ENCODE peak calls at places on chromosomes 2 and 18, in ten cellular contexts. G, H, A, L, T, J, X, S, D and B are unnamed samples.

GRCh38 chr2:231926761-231927565 is 767 bp upstream of the NPPC start:
- DNase-seq in G (peak), T (peak), D (no peak), H (peak), L (peak), J (no peak), A (no peak), S (peak), X (no peak), B (peak)

GRCh38 chr2:72130671-72131360 is 16.8 kb downstream of the CYP26B1 start:
- DNase-seq in J (no peak), T (peak), H (no peak), G (no peak), D (no peak), S (no peak), L (peak), A (no peak), X (no peak), B (peak)

GRCh38 chr2:74602553-74603281 is 45.4 kb downstream of the M1AP start:
- DNase-seq in H (no peak), L (no peak), T (no peak), S (peak), D (no peak), X (no peak), J (no peak), G (no peak), A (no peak), B (no peak)

GRCh38 chr2:235162070-235162469 is 210.3 kb downstream of the SH3BP4 start:
- DNase-seq in T (no peak), S (no peak), X (no peak), G (no peak), D (no peak), A (no peak), H (no peak), J (no peak), L (no peak), B (no peak)

GRCh38 chr2:38248246-38248645 is 128.8 kb downstream of the ATL2 start:
- DNase-seq in D (no peak), X (no peak), J (no peak), A (no peak), G (no peak), H (no peak), S (no peak), T (no peak), L (no peak), B (no peak)

GRCh38 chr2:228875152-228875875 is 395.8 kb downstream of the PID1 start:
- DNase-seq in A (no peak), D (no peak), G (no peak), T (no peak), L (no peak), H (no peak), J (no peak), X (no peak), S (no peak), B (no peak)

GRCh38 chr2:160306985-160307384 is 106.9 kb upstream of the ITGB6 start:
- DNase-seq in G (peak), J (peak), D (no peak), A (no peak), H (peak), X (no peak), L (no peak), S (peak), T (no peak), B (no peak)

GRCh38 chr2:16633632-16634430 is 31.8 kb downstream of the CYRIA start:
- DNase-seq in H (no peak), T (no peak), D (no peak), A (no peak), X (no peak), G (no peak), L (no peak), S (peak), J (no peak), B (no peak)

GRCh38 chr18:48695671-48696070 is 156.8 kb downstream of the CTIF start:
- DNase-seq in L (no peak), J (no peak), D (no peak), G (no peak), T (no peak), A (no peak), S (no peak), H (no peak), X (no peak), B (no peak)

GRCh38 chr2:109549016-109549595 is 64.7 kb downstream of the SEPTIN10 start:
- DNase-seq in S (no peak), X (no peak), H (no peak), L (no peak), A (no peak), J (no peak), D (no peak), G (no peak), T (no peak), B (no peak)

GRCh38 chr2:39523308-39524044 is 86.4 kb upstream of the MAP4K3 start:
- DNase-seq in G (no peak), J (peak), A (no peak), D (no peak), X (no peak), S (peak), T (no peak), H (no peak), L (no peak), B (no peak)
- H3K27ac ChIP-seq in G (no peak), J (peak), A (no peak), D (no peak), X (no peak), S (peak), T (no peak), H (no peak), L (no peak), B (no peak)

GRCh38 chr18:76406791-76407190 is 88.3 kb downstream of the ZNF516 start:
- DNase-seq in J (no peak), X (no peak), S (no peak), D (no peak), T (no peak), L (peak), A (no peak), G (no peak), H (no peak), B (no peak)

GRCh38 chr18:76405280-76405679 is 89.8 kb downstream of the ZNF516 start:
- DNase-seq in G (no peak), A (peak), X (no peak), H (no peak), S (no peak), J (no peak), D (no peak), T (peak), L (peak), B (no peak)

GRCh38 chr18:76402026-76402990 is 92.7 kb downstream of the ZNF516 start:
- DNase-seq in X (no peak), L (peak), J (no peak), G (no peak), H (no peak), A (no peak), D (no peak), T (no peak), S (no peak), B (no peak)

GRCh38 chr18:76405761-76406356 is 89.2 kb downstream of the ZNF516 start:
- DNase-seq in T (peak), X (peak), A (peak), H (peak), S (peak), L (peak), D (peak), J (no peak), G (no peak), B (peak)

DNA sequence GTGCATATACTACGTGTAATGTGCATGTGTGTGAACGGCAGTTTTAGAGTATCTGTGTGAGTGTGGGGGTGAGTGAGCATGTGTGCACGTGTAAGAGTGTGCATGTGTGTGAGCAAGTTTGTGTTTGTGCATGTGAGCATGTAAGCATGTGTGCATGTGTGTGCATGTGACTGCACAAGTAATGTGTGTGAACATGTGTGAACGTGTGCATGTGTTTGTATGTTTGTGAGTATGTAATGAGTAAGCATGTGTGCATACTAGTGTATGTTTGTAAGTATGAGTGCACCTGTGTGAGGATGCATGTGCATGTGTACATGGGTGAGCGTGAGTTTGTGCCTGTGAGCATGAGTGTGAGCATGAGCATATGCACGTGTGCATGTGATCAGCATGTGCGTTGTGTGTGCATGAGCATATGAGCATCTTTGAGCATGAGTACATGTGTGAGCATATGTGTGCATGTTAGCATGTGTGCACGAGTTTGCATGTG is 90.7 kb downstream of the ZNF516 start:
- DNase-seq in H (no peak), A (no peak), J (no peak), T (no peak), X (no peak), S (no peak), G (no peak), D (no peak), L (no peak), B (no peak)
- TF ChIP-seq CTCF in H (no peak), A (no peak), J (no peak), T (no peak), X (no peak), S (no peak), G (no peak), D (no peak), L (no peak), B (no peak)

GRCh38 chr18:36132756-36133155 is 3.1 kb downstream of the ELP2 start:
- DNase-seq in T (no peak), J (no peak), L (no peak), H (no peak), A (no peak), S (no peak), G (no peak), D (no peak), X (no peak), B (no peak)
- H3K27ac ChIP-seq in T (no peak), J (no peak), L (no peak), H (no peak), A (no peak), S (no peak), G (no peak), D (no peak), X (no peak), B (no peak)

DNA sequence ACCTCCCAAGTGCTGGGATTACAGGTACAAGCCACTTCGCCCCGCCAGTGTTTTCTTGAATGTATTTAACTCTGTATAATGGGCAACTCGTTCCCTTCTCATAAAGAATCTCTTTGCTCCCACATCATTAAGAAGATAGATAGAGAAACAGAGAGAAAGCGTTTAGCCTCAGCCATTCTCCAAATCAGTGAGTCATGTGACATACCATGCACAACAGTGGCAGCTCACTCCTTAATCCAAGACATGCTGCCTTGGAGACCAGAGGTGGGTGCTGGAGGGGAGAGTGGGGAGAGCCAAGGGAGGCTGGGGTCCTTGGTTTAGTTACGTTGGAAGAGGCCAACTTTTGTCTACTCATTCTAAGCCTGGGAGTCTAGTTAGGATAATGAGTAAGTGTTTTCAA is 54.7 kb downstream of the TGIF1 start:
- DNase-seq in T (no peak), G (no peak), L (no peak), X (no peak), J (no peak), A (no peak), S (no peak), D (no peak), H (no peak), B (no peak)
- TF ChIP-seq CTCF in T (no peak), G (no peak), L (no peak), X (no peak), J (no peak), A (no peak), S (no peak), D (no peak), H (no peak), B (no peak)

GRCh38 chr18:27114842-27115241 is 70.3 kb downstream of the CHST9 start:
- DNase-seq in S (no peak), H (no peak), G (no peak), T (no peak), X (no peak), A (no peak), L (peak), D (no peak), J (no peak), B (no peak)
- H3K27ac ChIP-seq in S (no peak), H (no peak), G (no peak), T (no peak), X (no peak), A (no peak), L (no peak), D (no peak), J (no peak), B (no peak)

GRCh38 chr2:187971893-187972292 is 319.8 kb upstream of the GULP1 start:
- DNase-seq in T (no peak), L (no peak), A (no peak), X (no peak), G (no peak), H (no peak), S (no peak), D (no peak), J (no peak), B (no peak)
- TF ChIP-seq CTCF in T (no peak), L (peak), A (no peak), X (no peak), G (no peak), H (no peak), S (no peak), D (no peak), J (no peak), B (no peak)

GRCh38 chr2:240245184-240245583 is 104.7 kb upstream of the OTOS start:
- DNase-seq in T (no peak), G (no peak), H (no peak), J (no peak), X (no peak), L (no peak), A (no peak), S (no peak), D (no peak), B (no peak)
- H3K27ac ChIP-seq in T (peak), G (no peak), H (peak), J (no peak), X (no peak), L (no peak), A (no peak), S (no peak), D (no peak), B (no peak)